ENCODE peak calls at places on chromosome 1, in nine cellular contexts. N, C, M, Y, S, E, H, O and R are unnamed samples.

GRCh38 chr1:243595527-243596206 is 254.4 kb downstream of the AKT3 start:
- DNase-seq in N (no peak), C (no peak), M (no peak), Y (no peak), S (no peak), E (no peak), H (no peak), O (peak; percentile 89), R (no peak)

GRCh38 chr1:1687846-1688245 is 4.7 kb downstream of the SLC35E2B start:
- DNase-seq in N (no peak), C (no peak), M (no peak), Y (no peak), S (no peak), E (no peak), H (no peak), O (no peak), R (no peak)

GRCh38 chr1:67764674-67765073 is 68.6 kb downstream of the GNG12 start:
- DNase-seq in N (no peak), C (no peak), M (no peak), Y (no peak), S (no peak), E (no peak), H (no peak), O (no peak), R (no peak)

GRCh38 chr1:40870135-40870728 is 8.1 kb upstream of the CITED4 start:
- DNase-seq in N (no peak), C (no peak), M (no peak), Y (no peak), S (no peak), E (no peak), H (no peak), O (peak; percentile 56), R (no peak)

GRCh38 chr1:205812271-205812877 is 624 bp downstream of the SLC41A1 start:
- DNase-seq in N (no peak), C (no peak), M (no peak), Y (peak; percentile 60), S (peak; percentile 25), E (no peak), H (no peak), O (peak; percentile 14), R (peak; percentile 29)

GRCh38 chr1:214823311-214824117 is 220.5 kb downstream of the CENPF start:
- DNase-seq in N (no peak), C (no peak), M (no peak), Y (no peak), S (no peak), E (no peak), H (no peak), O (no peak), R (peak; percentile 2)

GRCh38 chr1:154320882-154321608 is at the start of gene AQP10:
- DNase-seq in N (peak; percentile 8), C (no peak), M (no peak), Y (no peak), S (no peak), E (no peak), H (no peak), O (no peak), R (no peak)

GRCh38 chr1:179745743-179746142 is 2.7 kb downstream of the FAM163A start:
- DNase-seq in N (no peak), C (no peak), M (no peak), Y (no peak), S (no peak), E (no peak), H (no peak), O (no peak), R (no peak)

GRCh38 chr1:10867138-10867721 is 70.8 kb upstream of the CASZ1 start:
- DNase-seq in N (peak; percentile 60), C (peak; percentile 42), M (peak; percentile 38), Y (peak; percentile 89), S (peak; percentile 71), E (peak; percentile 86), H (peak; percentile 53), O (peak; percentile 1), R (peak; percentile 51)

GRCh38 chr1:170494369-170494768 is 37.6 kb upstream of the GORAB start:
- DNase-seq in N (peak; percentile 19), C (no peak), M (no peak), Y (no peak), S (no peak), E (no peak), H (no peak), O (peak; percentile 27), R (no peak)

GRCh38 chr1:201925301-201925567 is 21.1 kb downstream of the LMOD1 start:
- DNase-seq in N (no peak), C (no peak), M (no peak), Y (no peak), S (no peak), E (no peak), H (no peak), O (no peak), R (no peak)

GRCh38 chr1:161082996-161083742 is 6.2 kb downstream of the NECTIN4 start:
- DNase-seq in N (peak; percentile 16), C (no peak), M (peak; percentile 95), Y (peak; percentile 40), S (no peak), E (peak; percentile 11), H (peak; percentile 57), O (peak; percentile 97), R (no peak)

GRCh38 chr1:169151338-169151837 is 44.9 kb downstream of the ATP1B1 start:
- DNase-seq in N (no peak), C (no peak), M (no peak), Y (no peak), S (no peak), E (no peak), H (no peak), O (no peak), R (no peak)

GRCh38 chr1:216830836-216831235 is 107.6 kb upstream of the ESRRG start:
- DNase-seq in N (no peak), C (no peak), M (no peak), Y (no peak), S (no peak), E (no peak), H (no peak), O (no peak), R (no peak)